ENCODE peak calls at places on chromosome 2, in four cellular contexts. I is memory B cell; A is activated gamma-delta T cell treated with Interleukin-2 at 50 U/mL for 16 hours; Q is stimulated activated CD4-positive, alpha-beta T cell treated with anti-CD3 and anti-CD28 coated beads, Interleukin-12 subunit alpha, Interleukin-12 subunit beta, amount 100 ng/mL, for 24 hours. N is an unnamed sample.

GRCh38 chr2:1811971-1812350 is 67.6 kb upstream of the PXDN start:
- DNase-seq in A (no peak), I (no peak), Q (no peak), N (no peak)

GRCh38 chr2:42792583-42793313 is at the start of gene HAAO:
- DNase-seq in I (no peak), Q (peak; percentile 6), A (no peak), N (peak; percentile 37)

GRCh38 chr2:159091981-159092380 is 123.5 kb downstream of the TANC1 start:
- DNase-seq in I (peak; percentile 8), Q (no peak), A (peak; percentile 12), N (no peak)

GRCh38 chr2:205743982-205744644 is 61.8 kb downstream of the NRP2 start:
- DNase-seq in Q (no peak), A (no peak), I (no peak), N (no peak)

GRCh38 chr2:136019304-136019703 is 33.9 kb upstream of the DARS1 start:
- DNase-seq in Q (no peak), I (peak; percentile 24), A (no peak), N (no peak)

GRCh38 chr2:196234672-196235071 is 63.3 kb upstream of the STK17B start:
- DNase-seq in A (peak; percentile 29), I (no peak), Q (peak; percentile 62), N (peak; percentile 70)

GRCh38 chr2:1873343-1873742 is 129.0 kb upstream of the PXDN start:
- DNase-seq in A (no peak), Q (no peak), I (no peak), N (no peak)

GRCh38 chr2:229270551-229271410 is at the start of gene PID1:
- DNase-seq in Q (no peak), A (no peak), I (no peak), N (no peak)

GRCh38 chr2:33023732-33024301 is 77.1 kb downstream of the LTBP1 start:
- DNase-seq in A (no peak), I (no peak), Q (no peak), N (no peak)

GRCh38 chr2:127826047-127826446 is 15.1 kb upstream of the WDR33 start:
- DNase-seq in I (no peak), A (no peak), Q (no peak), N (no peak)

GRCh38 chr2:28905533-28905932 is 11.1 kb downstream of the WDR43 start:
- DNase-seq in A (no peak), Q (no peak), I (no peak), N (no peak)

GRCh38 chr2:119430023-119430498 is 1.6 kb upstream of the TMEM37 start:
- DNase-seq in A (no peak), Q (no peak), I (no peak), N (no peak)

GRCh38 chr2:28437142-28437835 is 44.6 kb downstream of the FOSL2 start:
- DNase-seq in A (no peak), I (no peak), Q (no peak), N (no peak)

GRCh38 chr2:72173640-72174321 is 26.1 kb upstream of the CYP26B1 start:
- DNase-seq in Q (no peak), I (no peak), A (no peak), N (no peak)

GRCh38 chr2:26846881-26847662 is 860 bp upstream of the DPYSL5 start:
- DNase-seq in I (no peak), Q (no peak), A (no peak), N (peak; percentile 14)

GRCh38 chr2:163594572-163594971 is 141.2 kb downstream of the FIGN start:
- DNase-seq in I (no peak), Q (no peak), A (no peak), N (no peak)

GRCh38 chr2:172639823-172640222 is 83.9 kb downstream of the PDK1 start:
- DNase-seq in Q (no peak), I (no peak), A (no peak), N (no peak)

GRCh38 chr2:206212673-206213513 is 53.2 kb downstream of the EEF1B2 start:
- DNase-seq in A (no peak), Q (no peak), I (no peak), N (no peak)

GRCh38 chr2:20976527-20976926 is 67.3 kb downstream of the APOB start:
- DNase-seq in I (no peak), Q (no peak), A (no peak), N (no peak)

GRCh38 chr2:84885111-84885510 is 4.2 kb upstream of the TRABD2A start:
- DNase-seq in A (no peak), I (no peak), Q (no peak), N (no peak)

GRCh38 chr2:95012881-95013550 is 12.5 kb upstream of the MAL start:
- DNase-seq in A (no peak), Q (no peak), I (no peak), N (no peak)

GRCh38 chr2:47008381-47009280 is 93.0 kb upstream of the MCFD2 start:
- DNase-seq in Q (no peak), I (no peak), A (no peak), N (no peak)

GRCh38 chr2:236954641-236955040 is 131.0 kb upstream of the COPS8 start:
- DNase-seq in Q (no peak), A (no peak), I (no peak), N (no peak)

GRCh38 chr2:223465793-223466192 is 136.4 kb downstream of the SCG2 start:
- DNase-seq in I (no peak), A (no peak), Q (no peak), N (no peak)

GRCh38 chr2:47069628-47070154 is 85.4 kb downstream of the STPG4 start:
- DNase-seq in Q (no peak), A (no peak), I (no peak), N (no peak)